ENCODE peak calls at places on chromosome 10, in five cellular contexts. One of them, this sample, is unnamed.

GRCh38 chr10:94083662-94084323 is 90.1 kb downstream of the PLCE1 start:
- DNase-seq in activated T-cell treated with anti-CD3 and anti-CD28 coated beads, Interleukin-2, amount 50 U/mL, for 72 hours: no peak
- DNase-seq in nucleus accumbens: no peak
- DNase-seq in head of caudate nucleus: no peak
- DNase-seq in NCI-H69: no peak
- DNase-seq in this sample: no peak

GRCh38 chr10:58666024-58666423 is 153.4 kb downstream of the BICC1 start:
- DNase-seq in activated T-cell treated with anti-CD3 and anti-CD28 coated beads, Interleukin-2, amount 50 U/mL, for 72 hours: no peak
- DNase-seq in nucleus accumbens: no peak
- DNase-seq in head of caudate nucleus: no peak
- DNase-seq in NCI-H69: no peak
- DNase-seq in this sample: no peak

GRCh38 chr10:70672993-70673928 is 955 bp downstream of the ADAMTS14 start:
- DNase-seq in activated T-cell treated with anti-CD3 and anti-CD28 coated beads, Interleukin-2, amount 50 U/mL, for 72 hours: no peak
- DNase-seq in nucleus accumbens: no peak
- DNase-seq in head of caudate nucleus: no peak
- DNase-seq in NCI-H69: peak
- DNase-seq in this sample: no peak

GRCh38 chr10:2798340-2798739 is 269.0 kb upstream of the PFKP start:
- DNase-seq in activated T-cell treated with anti-CD3 and anti-CD28 coated beads, Interleukin-2, amount 50 U/mL, for 72 hours: no peak
- DNase-seq in nucleus accumbens: no peak
- DNase-seq in head of caudate nucleus: no peak
- DNase-seq in NCI-H69: no peak
- DNase-seq in this sample: no peak

GRCh38 chr10:48307584-48307983 is 1.1 kb downstream of the MAPK8 start:
- DNase-seq in activated T-cell treated with anti-CD3 and anti-CD28 coated beads, Interleukin-2, amount 50 U/mL, for 72 hours: no peak
- DNase-seq in nucleus accumbens: no peak
- DNase-seq in head of caudate nucleus: no peak
- DNase-seq in NCI-H69: peak
- DNase-seq in this sample: no peak

GRCh38 chr10:131621784-131622624 is 278.8 kb upstream of the PPP2R2D start:
- DNase-seq in activated T-cell treated with anti-CD3 and anti-CD28 coated beads, Interleukin-2, amount 50 U/mL, for 72 hours: no peak
- DNase-seq in nucleus accumbens: no peak
- DNase-seq in head of caudate nucleus: no peak
- DNase-seq in NCI-H69: no peak
- DNase-seq in this sample: no peak

GRCh38 chr10:104254493-104255243 is at the start of gene GSTO1:
- DNase-seq in activated T-cell treated with anti-CD3 and anti-CD28 coated beads, Interleukin-2, amount 50 U/mL, for 72 hours: peak
- DNase-seq in nucleus accumbens: peak
- DNase-seq in head of caudate nucleus: peak
- DNase-seq in NCI-H69: peak
- DNase-seq in this sample: peak

GRCh38 chr10:44385726-44386438 is 985 bp upstream of the CXCL12 start:
- DNase-seq in activated T-cell treated with anti-CD3 and anti-CD28 coated beads, Interleukin-2, amount 50 U/mL, for 72 hours: no peak
- DNase-seq in nucleus accumbens: no peak
- DNase-seq in head of caudate nucleus: no peak
- DNase-seq in NCI-H69: no peak
- DNase-seq in this sample: peak

GRCh38 chr10:88195841-88196240 is 332.4 kb downstream of the PTEN start:
- DNase-seq in activated T-cell treated with anti-CD3 and anti-CD28 coated beads, Interleukin-2, amount 50 U/mL, for 72 hours: no peak
- DNase-seq in nucleus accumbens: no peak
- DNase-seq in head of caudate nucleus: no peak
- DNase-seq in NCI-H69: peak
- DNase-seq in this sample: no peak